ENCODE peak calls at places on chromosomes 11 and 22, in nine cellular contexts. S, X, N, U, E, T, Q, B and O are unnamed samples.

GRCh38 chr11:63813563-63814382 is 517 bp downstream of the SPINDOC start:
- DNase-seq in S (peak; percentile 52), X (no peak), N (peak; percentile 50), U (peak; percentile 16), E (peak; percentile 35), T (no peak), Q (peak; percentile 47), B (no peak), O (no peak)

GRCh38 chr11:115324569-115325432 is 179.4 kb downstream of the CADM1 start:
- DNase-seq in S (peak; percentile 87), X (no peak), N (peak; percentile 75), U (peak; percentile 9), E (peak; percentile 50), T (no peak), Q (peak; percentile 18), B (no peak), O (peak; percentile 73)

GRCh38 chr11:85407648-85408047 is 219.5 kb downstream of the DLG2 start:
- DNase-seq in S (peak; percentile 16), X (no peak), N (no peak), U (no peak), E (no peak), T (no peak), Q (no peak), B (no peak), O (no peak)

GRCh38 chr22:50531546-50532352 is 1.9 kb upstream of the TYMP start:
- DNase-seq in S (peak; percentile 55), X (peak; percentile 71), N (peak; percentile 41), U (no peak), E (no peak), T (no peak), Q (peak; percentile 84), B (no peak), O (peak; percentile 48)

GRCh38 chr11:119933164-119933563 is 204.2 kb upstream of the NECTIN1 start:
- DNase-seq in S (no peak), X (no peak), N (no peak), U (no peak), E (no peak), T (no peak), Q (no peak), B (no peak), O (no peak)

GRCh38 chr22:39530692-39531331 is 1.7 kb downstream of the RPS19BP1 start:
- DNase-seq in S (no peak), X (no peak), N (peak; percentile 41), U (no peak), E (no peak), T (no peak), Q (no peak), B (no peak), O (no peak)

GRCh38 chr11:117610901-117611300 is 186.1 kb downstream of the DSCAML1 start:
- DNase-seq in S (no peak), X (no peak), N (no peak), U (no peak), E (no peak), T (no peak), Q (no peak), B (no peak), O (peak; percentile 13)

GRCh38 chr22:39472570-39473556 is 16.1 kb downstream of the MGAT3 start:
- DNase-seq in S (no peak), X (no peak), N (no peak), U (no peak), E (no peak), T (no peak), Q (peak; percentile 79), B (no peak), O (no peak)

GRCh38 chr22:45008853-45009751 is 703 bp downstream of the PHF21B start:
- DNase-seq in S (peak; percentile 16), X (no peak), N (no peak), U (no peak), E (peak; percentile 33), T (no peak), Q (no peak), B (no peak), O (peak; percentile 26)

GRCh38 chr11:75311858-75312288 is 39.6 kb downstream of the ARRB1 start:
- DNase-seq in S (no peak), X (no peak), N (peak; percentile 17), U (no peak), E (no peak), T (peak; percentile 44), Q (peak; percentile 82), B (peak; percentile 28), O (no peak)

GRCh38 chr22:44828193-44828592 is 75.8 kb downstream of the ARHGAP8 start:
- DNase-seq in S (no peak), X (peak; percentile 4), N (no peak), U (no peak), E (no peak), T (no peak), Q (no peak), B (no peak), O (no peak)

GRCh38 chr22:43243275-43243768 is 56.4 kb upstream of the TTLL12 start:
- DNase-seq in S (no peak), X (no peak), N (no peak), U (no peak), E (no peak), T (no peak), Q (no peak), B (no peak), O (no peak)

GRCh38 chr11:79362821-79363220 is 78.0 kb downstream of the TENM4 start:
- DNase-seq in S (no peak), X (no peak), N (no peak), U (no peak), E (peak; percentile 62), T (no peak), Q (no peak), B (no peak), O (no peak)

GRCh38 chr22:43983808-43984207 is 28.6 kb downstream of the SAMM50 start:
- DNase-seq in S (no peak), X (no peak), N (no peak), U (no peak), E (no peak), T (no peak), Q (no peak), B (no peak), O (no peak)

GRCh38 chr11:35257287-35257686 is 118.3 kb downstream of the CD44 start:
- DNase-seq in S (no peak), X (no peak), N (no peak), U (no peak), E (no peak), T (no peak), Q (no peak), B (no peak), O (no peak)

GRCh38 chr22:46541536-46541935 is 4.1 kb upstream of the CELSR1 start:
- DNase-seq in S (peak; percentile 61), X (no peak), N (no peak), U (no peak), E (no peak), T (no peak), Q (no peak), B (no peak), O (no peak)

GRCh38 chr11:60377737-60378136 is 595 bp upstream of the MS4A7 start:
- DNase-seq in S (no peak), X (no peak), N (no peak), U (no peak), E (no peak), T (no peak), Q (peak; percentile 49), B (no peak), O (no peak)

GRCh38 chr11:126403658-126404057 is 48.2 kb downstream of the ST3GAL4 start:
- DNase-seq in S (no peak), X (peak; percentile 44), N (no peak), U (no peak), E (no peak), T (no peak), Q (no peak), B (no peak), O (no peak)

GRCh38 chr22:30822216-30823014 is 127.7 kb downstream of the OSBP2 start:
- DNase-seq in S (peak; percentile 6), X (no peak), N (no peak), U (no peak), E (no peak), T (no peak), Q (no peak), B (no peak), O (no peak)

GRCh38 chr11:32224580-32224979 is 133.7 kb downstream of the RCN1 start:
- DNase-seq in S (no peak), X (no peak), N (no peak), U (no peak), E (no peak), T (no peak), Q (no peak), B (no peak), O (no peak)

GRCh38 chr22:45893516-45893915 is 83.4 kb downstream of the WNT7B start:
- DNase-seq in S (no peak), X (peak; percentile 28), N (peak; percentile 72), U (no peak), E (no peak), T (no peak), Q (no peak), B (no peak), O (no peak)

GRCh38 chr11:32569313-32569881 is 14.2 kb upstream of the EIF3M start:
- DNase-seq in S (no peak), X (no peak), N (no peak), U (no peak), E (no peak), T (no peak), Q (no peak), B (no peak), O (no peak)

GRCh38 chr11:110148775-110149744 is 55.9 kb downstream of the ZC3H12C start:
- DNase-seq in S (no peak), X (no peak), N (peak; percentile 92), U (no peak), E (peak; percentile 73), T (no peak), Q (no peak), B (no peak), O (peak; percentile 57)

GRCh38 chr11:34146866-34147265 is 41.4 kb downstream of the NAT10 start:
- DNase-seq in S (no peak), X (no peak), N (no peak), U (no peak), E (no peak), T (no peak), Q (no peak), B (no peak), O (no peak)

GRCh38 chr11:13259374-13259773 is 18.2 kb upstream of the BMAL1 start:
- DNase-seq in S (no peak), X (no peak), N (no peak), U (no peak), E (no peak), T (no peak), Q (no peak), B (no peak), O (no peak)

GRCh38 chr11:88378422-88379066 is 41.0 kb upstream of the CTSC start:
- DNase-seq in S (no peak), X (no peak), N (no peak), U (no peak), E (no peak), T (no peak), Q (no peak), B (no peak), O (no peak)

GRCh38 chr11:44566559-44566949 is 1.1 kb downstream of the CD82 start:
- DNase-seq in S (no peak), X (no peak), N (no peak), U (no peak), E (no peak), T (no peak), Q (no peak), B (no peak), O (no peak)

GRCh38 chr11:62340269-62340901 is 3.1 kb downstream of the ASRGL1 start:
- DNase-seq in S (peak; percentile 77), X (no peak), N (peak; percentile 45), U (peak; percentile 45), E (peak; percentile 16), T (peak; percentile 17), Q (peak; percentile 67), B (no peak), O (peak; percentile 13)

GRCh38 chr22:30396871-30397655 is at the start of gene SEC14L2:
- DNase-seq in S (peak; percentile 51), X (no peak), N (peak; percentile 26), U (peak; percentile 65), E (peak; percentile 57), T (no peak), Q (peak; percentile 78), B (peak; percentile 16), O (peak; percentile 36)

GRCh38 chr11:70502677-70503076 is 104.3 kb downstream of the CTTN start:
- DNase-seq in S (no peak), X (peak; percentile 45), N (no peak), U (no peak), E (no peak), T (no peak), Q (no peak), B (no peak), O (no peak)

GRCh38 chr11:96333076-96333744 is 9.8 kb downstream of the MAML2 start:
- DNase-seq in S (no peak), X (no peak), N (no peak), U (no peak), E (no peak), T (no peak), Q (no peak), B (no peak), O (no peak)